ENCODE peak calls at places on chromosomes 1 and 21, in six cellular contexts. D is lower lobe of right lung, M is pulmonary artery endothelial cell, U is hepatic stellate cell, N is HFFc6, I is lung. T is an unnamed sample.
A peak's percentile ranks its signal among the peaks of the same experiment; 100 is the strongest.

GRCh38 chr1:12244078-12244477 is 14.2 kb downstream of the VPS13D start:
- DNase-seq in D (no peak), M (no peak), U (peak; percentile 36), N (no peak), I (no peak), T (peak; percentile 35)

GRCh38 chr21:39529026-39529425 is 77.3 kb downstream of the SH3BGR start:
- DNase-seq in D (no peak), M (no peak), U (no peak), N (peak; percentile 10), I (no peak), T (no peak)

GRCh38 chr1:151284013-151284577 is 2.0 kb downstream of the ZNF687 start:
- DNase-seq in D (no peak), M (no peak), U (no peak), N (no peak), I (no peak), T (no peak)

GRCh38 chr1:198873696-198874230 is 234.9 kb downstream of the PTPRC start:
- DNase-seq in D (no peak), M (no peak), U (no peak), N (no peak), I (no peak), T (no peak)

GRCh38 chr1:218363141-218363540 is 18.0 kb downstream of the TGFB2 start:
- DNase-seq in D (no peak), M (no peak), U (no peak), N (no peak), I (no peak), T (no peak)

GRCh38 chr1:20713440-20713839 is 4.4 kb downstream of the KIF17 start:
- DNase-seq in D (no peak), M (no peak), U (no peak), N (no peak), I (no peak), T (no peak)

GRCh38 chr1:228802386-228803221 is 67.3 kb downstream of the RHOU start:
- DNase-seq in D (no peak), M (no peak), U (no peak), N (no peak), I (no peak), T (no peak)

GRCh38 chr1:167805041-167805556 is 83.3 kb downstream of the MPZL1 start:
- DNase-seq in D (no peak), M (no peak), U (no peak), N (no peak), I (no peak), T (no peak)

GRCh38 chr1:246162560-246162959 is 344.5 kb downstream of the SMYD3 start:
- DNase-seq in D (no peak), M (no peak), U (no peak), N (no peak), I (no peak), T (no peak)

GRCh38 chr1:154348429-154349076 is 23.2 kb downstream of the ATP8B2 start:
- DNase-seq in D (no peak), M (no peak), U (no peak), N (no peak), I (no peak), T (no peak)

GRCh38 chr1:99682291-99682751 is 36.4 kb downstream of the PALMD start:
- DNase-seq in D (no peak), M (no peak), U (peak; percentile 31), N (peak; percentile 53), I (no peak), T (peak; percentile 89)

T was measured in endothelial cell of umbilical vein.